ENCODE peak calls at places on chromosomes 3 and 15, in seven cellular contexts. B, W, P, M, N, G and H are unnamed samples.

GRCh38 chr3:34070831-34071230 is 272.4 kb downstream of the PDCD6IP start:
- DNase-seq in M (no peak), G (no peak), B (no peak), W (no peak), N (no peak), P (no peak), H (no peak)

GRCh38 chr3:166085164-166085830 is 248.1 kb upstream of the BCHE start:
- DNase-seq in P (no peak), N (no peak), B (no peak), M (no peak), G (no peak), W (no peak), H (no peak)

GRCh38 chr15:26065723-26066122 is 202.6 kb upstream of the ATP10A start:
- DNase-seq in N (peak; percentile 61), B (no peak), G (no peak), M (no peak), W (no peak), P (no peak), H (no peak)

GRCh38 chr15:91133511-91133910 is 33.5 kb downstream of the SV2B start:
- DNase-seq in B (no peak), N (peak; percentile 61), M (no peak), W (no peak), G (no peak), P (no peak), H (no peak)

GRCh38 chr15:86384191-86384590 is 304.5 kb downstream of the AGBL1 start:
- DNase-seq in B (no peak), W (no peak), P (peak; percentile 68), N (no peak), M (no peak), G (no peak), H (no peak)

GRCh38 chr3:195219351-195220045 is 51.5 kb downstream of the XXYLT1 start:
- DNase-seq in W (no peak), N (no peak), P (no peak), B (no peak), G (no peak), M (no peak), H (no peak)

GRCh38 chr15:49877871-49878511 is 241.0 kb downstream of the ATP8B4 start:
- DNase-seq in N (no peak), M (no peak), B (no peak), G (no peak), P (no peak), W (no peak), H (no peak)

GRCh38 chr15:75589071-75589470 is 10.0 kb upstream of the PTPN9 start:
- DNase-seq in G (no peak), P (no peak), M (no peak), B (no peak), W (no peak), N (no peak), H (no peak)

GRCh38 chr15:48190932-48191573 is 412 bp upstream of the CTXN2 start:
- DNase-seq in N (peak; percentile 94), G (peak; percentile 26), B (peak; percentile 71), M (peak; percentile 71), W (no peak), P (peak; percentile 27), H (peak; percentile 16)

GRCh38 chr3:194671900-194672808 is at the start of gene LSG1:
- DNase-seq in P (peak; percentile 89), B (peak; percentile 94), G (peak; percentile 91), N (peak; percentile 97), W (peak; percentile 96), M (peak; percentile 95), H (peak; percentile 86)

GRCh38 chr15:63473999-63474809 is 30.2 kb upstream of the USP3 start:
- DNase-seq in N (peak; percentile 73), B (peak; percentile 74), P (no peak), W (peak; percentile 77), G (peak; percentile 65), M (no peak), H (peak; percentile 71)

GRCh38 chr3:168933614-168934013 is 729.9 kb downstream of the MECOM start:
- DNase-seq in B (no peak), N (no peak), M (no peak), P (no peak), W (no peak), G (no peak), H (no peak)

GRCh38 chr3:190443257-190443656 is 6.4 kb downstream of the TMEM207 start:
- DNase-seq in W (no peak), P (no peak), N (peak; percentile 10), B (no peak), M (no peak), G (no peak), H (no peak)

GRCh38 chr3:127170794-127171193 is 22.1 kb upstream of the PRR23E start:
- DNase-seq in G (no peak), W (no peak), N (peak; percentile 51), P (peak; percentile 80), B (no peak), M (no peak), H (no peak)

GRCh38 chr3:29183346-29184087 is 97.4 kb upstream of the RBMS3 start:
- DNase-seq in M (no peak), W (no peak), G (no peak), B (no peak), N (no peak), P (no peak), H (no peak)

GRCh38 chr3:135078283-135078682 is 283.2 kb downstream of the EPHB1 start:
- DNase-seq in B (no peak), G (no peak), P (no peak), M (no peak), N (no peak), W (no peak), H (no peak)

GRCh38 chr3:188749010-188749617 is 422.7 kb upstream of the TPRG1 start:
- DNase-seq in M (no peak), P (peak; percentile 5), W (no peak), N (peak; percentile 77), B (peak; percentile 30), G (peak; percentile 47), H (peak; percentile 35)

GRCh38 chr3:129624347-129625070 is 18.0 kb upstream of the PLXND1 start:
- DNase-seq in G (no peak), W (peak; percentile 78), M (peak; percentile 76), N (no peak), P (no peak), B (no peak), H (no peak)

GRCh38 chr3:46892285-46893145 is 15.0 kb downstream of the PTH1R start:
- DNase-seq in W (peak; percentile 89), G (no peak), N (peak; percentile 93), B (peak; percentile 60), P (peak; percentile 93), M (peak; percentile 86), H (no peak)

GRCh38 chr3:4138784-4139431 is 164.3 kb upstream of the SETMAR start:
- DNase-seq in P (no peak), G (no peak), W (no peak), B (no peak), N (no peak), M (no peak), H (no peak)

GRCh38 chr3:46380471-46381215 is 9.9 kb downstream of the CCR5 start:
- DNase-seq in W (no peak), B (no peak), P (no peak), M (no peak), N (no peak), G (no peak), H (no peak)

GRCh38 chr3:9226326-9226725 is 23.1 kb downstream of the SRGAP3 start:
- DNase-seq in B (no peak), P (no peak), G (no peak), N (no peak), W (no peak), M (no peak), H (no peak)

GRCh38 chr15:92020207-92020606 is 166.7 kb downstream of the SLCO3A1 start:
- DNase-seq in G (no peak), B (no peak), P (no peak), N (no peak), M (no peak), W (no peak), H (no peak)

GRCh38 chr15:99310745-99311144 is 59.5 kb downstream of the LRRC28 start:
- DNase-seq in B (no peak), P (no peak), M (no peak), N (no peak), W (no peak), G (no peak), H (no peak)

GRCh38 chr3:14523792-14524191 is 16.4 kb downstream of the GRIP2 start:
- DNase-seq in G (no peak), N (peak; percentile 32), P (no peak), M (no peak), W (no peak), B (no peak), H (no peak)

GRCh38 chr3:179973931-179974361 is 62.8 kb downstream of the PEX5L start:
- DNase-seq in N (peak; percentile 71), M (no peak), P (no peak), G (no peak), W (no peak), B (no peak), H (no peak)

GRCh38 chr3:157122116-157122515 is 37.8 kb downstream of the CCNL1 start:
- DNase-seq in P (no peak), G (no peak), M (no peak), W (no peak), B (no peak), N (no peak), H (no peak)

DNA sequence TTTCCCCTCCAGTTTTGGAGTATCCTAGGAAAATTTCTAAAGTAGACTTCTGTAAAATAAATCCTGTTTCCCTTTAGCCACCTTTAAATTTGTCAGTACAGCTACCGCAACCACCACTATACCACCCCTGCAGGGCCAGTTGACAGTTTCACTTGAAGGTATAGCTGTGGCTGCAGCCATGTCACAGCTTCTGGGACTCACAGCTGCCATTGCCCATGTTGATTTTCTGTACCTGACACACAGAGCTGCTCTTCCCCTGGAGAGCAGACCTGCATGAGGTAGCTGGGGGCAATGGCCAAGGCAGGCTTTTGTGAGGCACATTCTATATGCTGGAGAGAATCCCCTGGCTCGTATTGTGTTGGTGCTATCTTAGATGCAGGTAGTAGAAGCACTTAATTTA is 345.4 kb downstream of the LRTM1 start:
- DNase-seq in G (no peak), P (no peak), B (no peak), N (no peak), W (no peak), M (no peak), H (no peak)
- H3K4me1 ChIP-seq in G (no peaks in the 10 kb centered on the region), P (no peaks in the 10 kb centered on the region), B (no peaks in the 10 kb centered on the region), N (no peaks in the 10 kb centered on the region), W (no peaks in the 10 kb centered on the region), M (no peaks in the 10 kb centered on the region), H (no peaks in the 10 kb centered on the region)

DNA sequence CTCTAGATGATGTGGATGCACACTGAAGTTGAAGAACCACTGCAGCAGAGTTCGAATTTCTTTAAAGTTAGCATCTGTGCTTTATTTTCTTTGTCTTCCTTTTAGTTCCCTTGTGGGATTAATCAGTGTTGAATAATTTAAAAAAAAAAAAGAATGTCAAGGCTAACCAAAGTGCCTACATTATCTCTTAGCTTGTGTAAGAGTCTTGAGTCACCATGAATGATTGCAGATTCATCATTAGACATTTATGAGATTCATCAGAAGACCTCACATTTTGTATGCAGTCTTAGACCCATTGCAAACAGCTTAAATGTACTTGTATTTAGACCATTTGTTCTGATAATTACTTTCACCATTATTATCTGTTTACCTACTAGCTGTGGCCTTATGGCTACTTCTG is 182.2 kb downstream of the FNDC3B start:
- DNase-seq in B (no peak), W (no peak), P (no peak), N (no peak), G (no peak), M (no peak), H (no peak)
- H3K4me1 ChIP-seq in B (peaks cover 20% of the 10 kb centered on the region), W (peaks cover 43% of the 10 kb centered on the region), P (peaks cover 17% of the 10 kb centered on the region), N (peaks cover 9% of the 10 kb centered on the region), G (no peaks in the 10 kb centered on the region), M (peaks cover 28% of the 10 kb centered on the region), H (no peaks in the 10 kb centered on the region)

GRCh38 chr15:64690008-64690407 is 85.4 kb downstream of the RBPMS2 start:
- DNase-seq in P (no peak), G (no peak), M (no peak), B (no peak), N (no peak), W (no peak), H (no peak)
- H3K4me1 ChIP-seq in P (peaks cover 40% of the 10 kb centered on the region), G (no peaks in the 10 kb centered on the region), M (peaks cover 39% of the 10 kb centered on the region), B (peaks cover 38% of the 10 kb centered on the region), N (peaks cover 2% of the 10 kb centered on the region), W (peaks cover 82% of the 10 kb centered on the region), H (no peaks in the 10 kb centered on the region)

GRCh38 chr3:99741588-99741987 is 76.1 kb upstream of the CMSS1 start:
- DNase-seq in B (no peak), M (no peak), G (no peak), P (no peak), W (no peak), N (no peak), H (no peak)
- H3K4me1 ChIP-seq in B (no peaks in the 10 kb centered on the region), M (no peaks in the 10 kb centered on the region), G (no peaks in the 10 kb centered on the region), P (no peaks in the 10 kb centered on the region), W (no peaks in the 10 kb centered on the region), N (no peaks in the 10 kb centered on the region), H (no peaks in the 10 kb centered on the region)